ENCODE peak calls at places on chromosomes 6 and 20, in eight cellular contexts. One of them, this sample, is unnamed.
A peak's percentile ranks its signal among the peaks of the same experiment; 100 is the strongest.

GRCh38 chr6:35318845-35319220 is 21.2 kb downstream of the DEF6 start:
- DNase-seq in HCT116: no peak
- DNase-seq in K562: no peak
- DNase-seq in OCI-LY7: no peak
- DNase-seq in H1: no peak
- DNase-seq in hepatocyte: peak; percentile 31
- DNase-seq in endothelial cell of umbilical vein: no peak
- DNase-seq in fibroblast of lung: no peak
- DNase-seq in this sample: no peak

GRCh38 chr6:83431545-83432165 is 804 bp upstream of the ME1 start:
- DNase-seq in HCT116: peak; percentile 44
- DNase-seq in K562: peak; percentile 16
- DNase-seq in OCI-LY7: no peak
- DNase-seq in H1: no peak
- DNase-seq in hepatocyte: peak; percentile 57
- DNase-seq in endothelial cell of umbilical vein: no peak
- DNase-seq in fibroblast of lung: no peak
- DNase-seq in this sample: no peak

GRCh38 chr20:41299899-41300298 is 17.6 kb downstream of the ZHX3 start:
- DNase-seq in HCT116: no peak
- DNase-seq in K562: no peak
- DNase-seq in OCI-LY7: no peak
- DNase-seq in H1: no peak
- DNase-seq in hepatocyte: no peak
- DNase-seq in endothelial cell of umbilical vein: no peak
- DNase-seq in fibroblast of lung: no peak
- DNase-seq in this sample: no peak

GRCh38 chr6:42520786-42521607 is 42.8 kb upstream of the UBR2 start:
- DNase-seq in HCT116: peak; percentile 34
- DNase-seq in K562: no peak
- DNase-seq in OCI-LY7: peak; percentile 5
- DNase-seq in H1: no peak
- DNase-seq in hepatocyte: no peak
- DNase-seq in endothelial cell of umbilical vein: no peak
- DNase-seq in fibroblast of lung: peak; percentile 19
- DNase-seq in this sample: no peak

GRCh38 chr20:13119583-13119982 is 101.5 kb upstream of the ISM1 start:
- DNase-seq in HCT116: peak; percentile 51
- DNase-seq in K562: peak; percentile 13
- DNase-seq in OCI-LY7: peak; percentile 53
- DNase-seq in H1: peak; percentile 15
- DNase-seq in hepatocyte: peak; percentile 79
- DNase-seq in endothelial cell of umbilical vein: peak; percentile 64
- DNase-seq in fibroblast of lung: peak; percentile 73
- DNase-seq in this sample: peak; percentile 72

GRCh38 chr20:33450867-33451266 is 7.3 kb upstream of the SNTA1 start:
- DNase-seq in HCT116: peak; percentile 56
- DNase-seq in K562: peak; percentile 1
- DNase-seq in OCI-LY7: no peak
- DNase-seq in H1: no peak
- DNase-seq in hepatocyte: no peak
- DNase-seq in endothelial cell of umbilical vein: no peak
- DNase-seq in fibroblast of lung: peak; percentile 61
- DNase-seq in this sample: no peak

GRCh38 chr20:9912858-9913434 is 74.1 kb upstream of the PAK5 start:
- DNase-seq in HCT116: peak; percentile 40
- DNase-seq in K562: peak; percentile 4
- DNase-seq in OCI-LY7: peak; percentile 34
- DNase-seq in H1: no peak
- DNase-seq in hepatocyte: peak; percentile 58
- DNase-seq in endothelial cell of umbilical vein: peak; percentile 63
- DNase-seq in fibroblast of lung: peak; percentile 61
- DNase-seq in this sample: peak; percentile 45

GRCh38 chr6:106509420-106510089 is 119.7 kb downstream of the RTN4IP1 start:
- DNase-seq in HCT116: no peak
- DNase-seq in K562: no peak
- DNase-seq in OCI-LY7: peak; percentile 83
- DNase-seq in H1: no peak
- DNase-seq in hepatocyte: no peak
- DNase-seq in endothelial cell of umbilical vein: no peak
- DNase-seq in fibroblast of lung: peak; percentile 43
- DNase-seq in this sample: peak; percentile 74

GRCh38 chr6:158377866-158378265 is 65.6 kb downstream of the TULP4 start:
- DNase-seq in HCT116: no peak
- DNase-seq in K562: no peak
- DNase-seq in OCI-LY7: no peak
- DNase-seq in H1: no peak
- DNase-seq in hepatocyte: peak; percentile 18
- DNase-seq in endothelial cell of umbilical vein: no peak
- DNase-seq in fibroblast of lung: peak; percentile 74
- DNase-seq in this sample: no peak

GRCh38 chr20:43658068-43658722 is 8.7 kb upstream of the MYBL2 start:
- DNase-seq in HCT116: no peak
- DNase-seq in K562: peak; percentile 53
- DNase-seq in OCI-LY7: no peak
- DNase-seq in H1: no peak
- DNase-seq in hepatocyte: peak; percentile 56
- DNase-seq in endothelial cell of umbilical vein: no peak
- DNase-seq in fibroblast of lung: no peak
- DNase-seq in this sample: no peak

GRCh38 chr6:100001915-100002388 is 7.9 kb upstream of the MCHR2 start:
- DNase-seq in HCT116: peak; percentile 29
- DNase-seq in K562: peak; percentile 50
- DNase-seq in OCI-LY7: peak; percentile 58
- DNase-seq in H1: no peak
- DNase-seq in hepatocyte: peak; percentile 72
- DNase-seq in endothelial cell of umbilical vein: peak; percentile 45
- DNase-seq in fibroblast of lung: peak; percentile 62
- DNase-seq in this sample: peak; percentile 55

GRCh38 chr6:107443904-107444267 is 15.5 kb downstream of the PDSS2 start:
- DNase-seq in HCT116: no peak
- DNase-seq in K562: no peak
- DNase-seq in OCI-LY7: no peak
- DNase-seq in H1: no peak
- DNase-seq in hepatocyte: no peak
- DNase-seq in endothelial cell of umbilical vein: peak; percentile 23
- DNase-seq in fibroblast of lung: no peak
- DNase-seq in this sample: no peak

GRCh38 chr20:48897298-48898044 is 24.0 kb upstream of the ARFGEF2 start:
- DNase-seq in HCT116: peak; percentile 35
- DNase-seq in K562: no peak
- DNase-seq in OCI-LY7: peak; percentile 64
- DNase-seq in H1: no peak
- DNase-seq in hepatocyte: no peak
- DNase-seq in endothelial cell of umbilical vein: peak; percentile 64
- DNase-seq in fibroblast of lung: peak; percentile 78
- DNase-seq in this sample: no peak

GRCh38 chr6:131914967-131915751 is 36.0 kb downstream of the CCN2 start:
- DNase-seq in HCT116: peak; percentile 68
- DNase-seq in K562: peak; percentile 41
- DNase-seq in OCI-LY7: peak; percentile 79
- DNase-seq in H1: no peak
- DNase-seq in hepatocyte: peak; percentile 83
- DNase-seq in endothelial cell of umbilical vein: peak; percentile 79
- DNase-seq in fibroblast of lung: peak; percentile 89
- DNase-seq in this sample: peak; percentile 61

GRCh38 chr6:53959717-53960116 is 151.5 kb upstream of the MLIP start:
- DNase-seq in HCT116: no peak
- DNase-seq in K562: no peak
- DNase-seq in OCI-LY7: no peak
- DNase-seq in H1: no peak
- DNase-seq in hepatocyte: no peak
- DNase-seq in endothelial cell of umbilical vein: no peak
- DNase-seq in fibroblast of lung: no peak
- DNase-seq in this sample: no peak

GRCh38 chr6:34115396-34116314 is 30.2 kb downstream of the GRM4 start:
- DNase-seq in HCT116: no peak
- DNase-seq in K562: peak; percentile 79
- DNase-seq in OCI-LY7: peak; percentile 43
- DNase-seq in H1: no peak
- DNase-seq in hepatocyte: peak; percentile 74
- DNase-seq in endothelial cell of umbilical vein: peak; percentile 7
- DNase-seq in fibroblast of lung: peak; percentile 28
- DNase-seq in this sample: peak; percentile 54

GRCh38 chr20:56925696-56926101 is 296.6 kb downstream of the TFAP2C start:
- DNase-seq in HCT116: no peak
- DNase-seq in K562: no peak
- DNase-seq in OCI-LY7: no peak
- DNase-seq in H1: no peak
- DNase-seq in hepatocyte: no peak
- DNase-seq in endothelial cell of umbilical vein: no peak
- DNase-seq in fibroblast of lung: no peak
- DNase-seq in this sample: no peak

GRCh38 chr6:24667378-24667803 is 514 bp downstream of the ACOT13 start:
- DNase-seq in HCT116: no peak
- DNase-seq in K562: no peak
- DNase-seq in OCI-LY7: peak; percentile 16
- DNase-seq in H1: no peak
- DNase-seq in hepatocyte: peak; percentile 76
- DNase-seq in endothelial cell of umbilical vein: no peak
- DNase-seq in fibroblast of lung: no peak
- DNase-seq in this sample: no peak

GRCh38 chr20:3473324-3473723 is 2.5 kb downstream of the ATRN start:
- DNase-seq in HCT116: no peak
- DNase-seq in K562: no peak
- DNase-seq in OCI-LY7: no peak
- DNase-seq in H1: no peak
- DNase-seq in hepatocyte: no peak
- DNase-seq in endothelial cell of umbilical vein: no peak
- DNase-seq in fibroblast of lung: no peak
- DNase-seq in this sample: no peak

GRCh38 chr20:20950620-20951019 is 155.5 kb downstream of the LINC00237 start:
- DNase-seq in HCT116: no peak
- DNase-seq in K562: no peak
- DNase-seq in OCI-LY7: no peak
- DNase-seq in H1: no peak
- DNase-seq in hepatocyte: no peak
- DNase-seq in endothelial cell of umbilical vein: no peak
- DNase-seq in fibroblast of lung: no peak
- DNase-seq in this sample: no peak

GRCh38 chr6:163543311-163543710 is 128.8 kb downstream of the QKI start:
- DNase-seq in HCT116: no peak
- DNase-seq in K562: no peak
- DNase-seq in OCI-LY7: no peak
- DNase-seq in H1: no peak
- DNase-seq in hepatocyte: no peak
- DNase-seq in endothelial cell of umbilical vein: no peak
- DNase-seq in fibroblast of lung: no peak
- DNase-seq in this sample: no peak
- H4K20me1 ChIP-seq in HCT116: no peaks in the 10 kb centered on the region
- H4K20me1 ChIP-seq in K562: no peaks in the 10 kb centered on the region
- H4K20me1 ChIP-seq in OCI-LY7: peaks cover 5% of the 10 kb centered on the region
- H4K20me1 ChIP-seq in H1: peaks cover 2% of the 10 kb centered on the region
- H4K20me1 ChIP-seq in hepatocyte: peaks cover 11% of the 10 kb centered on the region
- H4K20me1 ChIP-seq in endothelial cell of umbilical vein: peaks cover 17% of the 10 kb centered on the region
- H4K20me1 ChIP-seq in fibroblast of lung: no peaks in the 10 kb centered on the region
- H4K20me1 ChIP-seq in this sample: no peaks in the 10 kb centered on the region

GRCh38 chr6:170280689-170281045 is 10.2 kb downstream of the DLL1 start:
- DNase-seq in HCT116: no peak
- DNase-seq in K562: no peak
- DNase-seq in OCI-LY7: no peak
- DNase-seq in H1: no peak
- DNase-seq in hepatocyte: no peak
- DNase-seq in endothelial cell of umbilical vein: no peak
- DNase-seq in fibroblast of lung: peak; percentile 5
- DNase-seq in this sample: no peak
- H3K4me3 ChIP-seq in HCT116: peak overlapping the region; percentile 36
- H3K4me3 ChIP-seq in K562: no peak overlapping the region
- H3K4me3 ChIP-seq in OCI-LY7: no peak overlapping the region
- H3K4me3 ChIP-seq in H1: no peak overlapping the region
- H3K4me3 ChIP-seq in hepatocyte: no peak overlapping the region
- H3K4me3 ChIP-seq in endothelial cell of umbilical vein: peak overlapping the region; percentile 16
- H3K4me3 ChIP-seq in fibroblast of lung: peak overlapping the region; percentile 46
- H3K4me3 ChIP-seq in this sample: no peak overlapping the region

GRCh38 chr20:5189917-5190316 is 63.1 kb downstream of the CDS2 start:
- DNase-seq in HCT116: no peak
- DNase-seq in K562: no peak
- DNase-seq in OCI-LY7: no peak
- DNase-seq in H1: no peak
- DNase-seq in hepatocyte: no peak
- DNase-seq in endothelial cell of umbilical vein: no peak
- DNase-seq in fibroblast of lung: no peak
- DNase-seq in this sample: no peak

GRCh38 chr20:5195655-5196054 is 68.8 kb downstream of the CDS2 start:
- DNase-seq in HCT116: no peak
- DNase-seq in K562: no peak
- DNase-seq in OCI-LY7: no peak
- DNase-seq in H1: no peak
- DNase-seq in hepatocyte: no peak
- DNase-seq in endothelial cell of umbilical vein: no peak
- DNase-seq in fibroblast of lung: peak; percentile 13
- DNase-seq in this sample: no peak

GRCh38 chr20:5190444-5190843 is 63.6 kb downstream of the CDS2 start:
- DNase-seq in HCT116: no peak
- DNase-seq in K562: no peak
- DNase-seq in OCI-LY7: no peak
- DNase-seq in H1: no peak
- DNase-seq in hepatocyte: no peak
- DNase-seq in endothelial cell of umbilical vein: no peak
- DNase-seq in fibroblast of lung: no peak
- DNase-seq in this sample: no peak

GRCh38 chr20:5191829-5192569 is 65.2 kb downstream of the CDS2 start:
- DNase-seq in HCT116: peak; percentile 51
- DNase-seq in K562: peak; percentile 59
- DNase-seq in OCI-LY7: peak; percentile 81
- DNase-seq in H1: no peak
- DNase-seq in hepatocyte: peak; percentile 73
- DNase-seq in endothelial cell of umbilical vein: peak; percentile 79
- DNase-seq in fibroblast of lung: peak; percentile 88
- DNase-seq in this sample: peak; percentile 50

GRCh38 chr20:5192570-5193431 is 66.0 kb downstream of the CDS2 start:
- DNase-seq in HCT116: no peak
- DNase-seq in K562: no peak
- DNase-seq in OCI-LY7: peak; percentile 29
- DNase-seq in H1: no peak
- DNase-seq in hepatocyte: no peak
- DNase-seq in endothelial cell of umbilical vein: no peak
- DNase-seq in fibroblast of lung: no peak
- DNase-seq in this sample: no peak
- H4K20me1 ChIP-seq in HCT116: no peaks in the 10 kb centered on the region
- H4K20me1 ChIP-seq in K562: no peaks in the 10 kb centered on the region
- H4K20me1 ChIP-seq in OCI-LY7: no peaks in the 10 kb centered on the region
- H4K20me1 ChIP-seq in H1: peaks cover 3% of the 10 kb centered on the region
- H4K20me1 ChIP-seq in hepatocyte: no peaks in the 10 kb centered on the region
- H4K20me1 ChIP-seq in endothelial cell of umbilical vein: no peaks in the 10 kb centered on the region
- H4K20me1 ChIP-seq in fibroblast of lung: no peaks in the 10 kb centered on the region
- H4K20me1 ChIP-seq in this sample: peaks cover 4% of the 10 kb centered on the region

GRCh38 chr6:2768125-2768524 is 2.9 kb downstream of the WRNIP1 start:
- DNase-seq in HCT116: no peak
- DNase-seq in K562: no peak
- DNase-seq in OCI-LY7: peak; percentile 8
- DNase-seq in H1: no peak
- DNase-seq in hepatocyte: no peak
- DNase-seq in endothelial cell of umbilical vein: peak; percentile 35
- DNase-seq in fibroblast of lung: no peak
- DNase-seq in this sample: no peak
- H3K4me3 ChIP-seq in HCT116: no peak overlapping the region
- H3K4me3 ChIP-seq in K562: peak overlapping the region; percentile 78
- H3K4me3 ChIP-seq in OCI-LY7: peak overlapping the region; percentile 91
- H3K4me3 ChIP-seq in H1: peak overlapping the region; percentile 94
- H3K4me3 ChIP-seq in hepatocyte: no peak overlapping the region
- H3K4me3 ChIP-seq in endothelial cell of umbilical vein: peak overlapping the region; percentile 72
- H3K4me3 ChIP-seq in fibroblast of lung: peak overlapping the region; percentile 86
- H3K4me3 ChIP-seq in this sample: peak overlapping the region; percentile 96